ENCODE peak calls at places on chromosome 22, in eight cellular contexts. F is iPS DF 19.7; B is T-helper 9 cell; C is body of pancreas; Q is NCI-H1436; S is foreskin fibroblast; U is activated CD4-positive, CD25-positive, alpha-beta regulatory T cell; K is MCF 10A. H is an unnamed sample.

GRCh38 chr22:42682113-42682851 is 33.1 kb upstream of the CYB5R3 start:
- DNase-seq in F (no peak), B (no peak), C (no peak), Q (no peak), S (no peak), U (no peak), K (no peak), H (no peak)

GRCh38 chr22:38618258-38618657 is 37.9 kb downstream of the FAM227A start:
- DNase-seq in F (no peak), B (no peak), C (no peak), Q (no peak), S (no peak), U (no peak), K (no peak), H (no peak)

GRCh38 chr22:23501244-23501643 is 78.8 kb downstream of the IGLL1 start:
- DNase-seq in F (no peak), B (no peak), C (no peak), Q (no peak), S (no peak), U (no peak), K (no peak), H (no peak)

GRCh38 chr22:46609175-46609690 is 11.0 kb upstream of the GRAMD4 start:
- DNase-seq in F (no peak), B (no peak), C (no peak), Q (no peak), S (no peak), U (no peak), K (no peak), H (peak; percentile 85)

GRCh38 chr22:38107692-38108515 is 2.6 kb downstream of the BAIAP2L2 start:
- DNase-seq in F (no peak), B (no peak), C (peak; percentile 81), Q (no peak), S (peak; percentile 87), U (no peak), K (peak; percentile 49), H (peak; percentile 74)

GRCh38 chr22:26550498-26551033 is 38.3 kb upstream of the TFIP11 start:
- DNase-seq in F (no peak), B (no peak), C (peak; percentile 67), Q (no peak), S (peak; percentile 84), U (no peak), K (no peak), H (no peak)

GRCh38 chr22:48249721-48250268 is 1487.3 kb downstream of the TBC1D22A start:
- DNase-seq in F (no peak), B (no peak), C (no peak), Q (no peak), S (no peak), U (no peak), K (no peak), H (no peak)

GRCh38 chr22:20786048-20786447 is 12.1 kb downstream of the SERPIND1 start:
- DNase-seq in F (no peak), B (no peak), C (no peak), Q (no peak), S (no peak), U (no peak), K (no peak), H (no peak)

GRCh38 chr22:23402275-23403151 is 177.6 kb downstream of the IGLL1 start:
- DNase-seq in F (no peak), B (no peak), C (peak; percentile 78), Q (peak; percentile 92), S (peak; percentile 69), U (no peak), K (peak; percentile 73), H (peak; percentile 73)

GRCh38 chr22:48278620-48279464 is 1516.4 kb downstream of the TBC1D22A start:
- DNase-seq in F (no peak), B (no peak), C (no peak), Q (no peak), S (no peak), U (no peak), K (no peak), H (no peak)

GRCh38 chr22:38314140-38314991 is 2.9 kb downstream of the CSNK1E start:
- DNase-seq in F (no peak), B (no peak), C (no peak), Q (no peak), S (peak; percentile 66), U (no peak), K (peak; percentile 52), H (no peak)

GRCh38 chr22:45425101-45425500 is 11.6 kb downstream of the RIBC2 start:
- DNase-seq in F (no peak), B (no peak), C (no peak), Q (no peak), S (peak; percentile 83), U (no peak), K (no peak), H (no peak)

GRCh38 chr22:46432164-46433068 is 96.9 kb downstream of the TRMU start:
- DNase-seq in F (no peak), B (no peak), C (no peak), Q (no peak), S (no peak), U (no peak), K (no peak), H (peak; percentile 54)

GRCh38 chr22:31806751-31807150 is 52.9 kb downstream of the DEPDC5 start:
- DNase-seq in F (no peak), B (no peak), C (no peak), Q (no peak), S (no peak), U (no peak), K (no peak), H (no peak)

GRCh38 chr22:39212721-39213376 is 31.9 kb downstream of the PDGFB start:
- DNase-seq in F (no peak), B (no peak), C (no peak), Q (no peak), S (peak; percentile 43), U (no peak), K (peak; percentile 74), H (peak; percentile 10)

GRCh38 chr22:49678842-49679170 is 148.9 kb downstream of the BRD1 start:
- DNase-seq in F (no peak), B (no peak), C (no peak), Q (no peak), S (no peak), U (no peak), K (no peak), H (no peak)

GRCh38 chr22:36552300-36552699 is 23.3 kb upstream of the EIF3D start:
- DNase-seq in F (no peak), B (no peak), C (no peak), Q (no peak), S (no peak), U (no peak), K (no peak), H (no peak)

GRCh38 chr22:45231293-45231692 is 9.4 kb downstream of the KIAA0930 start:
- DNase-seq in F (no peak), B (no peak), C (no peak), Q (no peak), S (no peak), U (no peak), K (peak; percentile 54), H (no peak)

GRCh38 chr22:40485813-40486610 is 115.6 kb downstream of the SGSM3 start:
- DNase-seq in F (no peak), B (no peak), C (no peak), Q (no peak), S (no peak), U (no peak), K (peak; percentile 89), H (no peak)

GRCh38 chr22:33476716-33477115 is 418.5 kb upstream of the SYN3 start:
- DNase-seq in F (no peak), B (no peak), C (no peak), Q (no peak), S (no peak), U (no peak), K (no peak), H (no peak)

GRCh38 chr22:36986242-36986821 is 32.9 kb downstream of the TST start:
- DNase-seq in F (no peak), B (no peak), C (peak; percentile 56), Q (no peak), S (peak; percentile 38), U (no peak), K (peak; percentile 57), H (no peak)

GRCh38 chr22:19798320-19798665 is 37.7 kb downstream of the TBX1 start:
- DNase-seq in F (no peak), B (no peak), C (no peak), Q (no peak), S (no peak), U (no peak), K (no peak), H (no peak)

GRCh38 chr22:18157714-18158028 is 7.7 kb downstream of the USP18 start:
- DNase-seq in F (no peak), B (no peak), C (no peak), Q (no peak), S (no peak), U (no peak), K (no peak), H (no peak)

GRCh38 chr22:28711820-28712777 is 29.5 kb downstream of the CHEK2 start:
- DNase-seq in F (no peak), B (no peak), C (no peak), Q (no peak), S (peak; percentile 95), U (no peak), K (peak; percentile 88), H (no peak)

GRCh38 chr22:39943366-39943765 is 16.8 kb upstream of the TMA7B start:
- DNase-seq in F (no peak), B (no peak), C (no peak), Q (no peak), S (no peak), U (no peak), K (no peak), H (no peak)

GRCh38 chr22:39967103-39967829 is 7.1 kb downstream of the TMA7B start:
- DNase-seq in F (no peak), B (no peak), C (no peak), Q (no peak), S (peak; percentile 24), U (no peak), K (peak; percentile 33), H (no peak)

GRCh38 chr22:38203090-38203810 is 1.5 kb downstream of the MAFF start:
- DNase-seq in F (no peak), B (no peak), C (peak; percentile 69), Q (peak; percentile 41), S (peak; percentile 52), U (no peak), K (peak; percentile 57), H (peak; percentile 84)

GRCh38 chr22:29141078-29141688 is 64.5 kb upstream of the EMID1 start:
- DNase-seq in F (no peak), B (no peak), C (no peak), Q (no peak), S (no peak), U (no peak), K (no peak), H (no peak)

GRCh38 chr22:26763633-26764295 is 106.4 kb downstream of the MIAT start:
- DNase-seq in F (no peak), B (no peak), C (no peak), Q (peak; percentile 43), S (peak; percentile 83), U (no peak), K (peak; percentile 26), H (no peak)

GRCh38 chr22:50620861-50621490 is 7.0 kb downstream of the ARSA start:
- DNase-seq in F (no peak), B (peak; percentile 48), C (peak; percentile 22), Q (no peak), S (no peak), U (peak; percentile 46), K (peak; percentile 17), H (peak; percentile 56)

GRCh38 chr22:25627271-25627848 is 62.9 kb downstream of the GRK3 start:
- DNase-seq in F (no peak), B (no peak), C (no peak), Q (no peak), S (no peak), U (no peak), K (no peak), H (no peak)

H was measured in left colon.